ENCODE peak calls at places on chromosomes 5 and 9, in four cellular contexts. G, T, Y and I are unnamed samples.

GRCh38 chr9:127837346-127837745 is 17.1 kb downstream of the ENG start:
- DNase-seq in Y (no peak), T (no peak), G (no peak), I (no peak)

GRCh38 chr5:40386293-40386692 is 293.4 kb upstream of the PTGER4 start:
- DNase-seq in G (no peak), T (no peak), Y (no peak), I (no peak)

GRCh38 chr5:34685485-34686197 is 29.5 kb downstream of the RAI14 start:
- DNase-seq in G (no peak), T (no peak), Y (peak), I (peak)

GRCh38 chr9:9949368-9949767 is 663.4 kb downstream of the PTPRD start:
- DNase-seq in G (no peak), T (no peak), Y (no peak), I (no peak)

GRCh38 chr5:35598707-35599370 is 18.8 kb upstream of the SPEF2 start:
- DNase-seq in G (no peak), Y (no peak), T (no peak), I (no peak)

GRCh38 chr5:139854953-139855352 is 59.3 kb downstream of the PSD2 start:
- DNase-seq in G (peak), T (no peak), Y (no peak), I (no peak)

GRCh38 chr5:178994580-178995340 is at the start of gene GRM6:
- DNase-seq in Y (no peak), G (no peak), T (no peak), I (no peak)

GRCh38 chr9:19998153-19998552 is 209.3 kb upstream of the SLC24A2 start:
- DNase-seq in Y (peak), T (no peak), G (no peak), I (peak)

GRCh38 chr5:54985301-54986268 is at the start of gene ESM1:
- DNase-seq in Y (peak), G (no peak), T (peak), I (peak)

GRCh38 chr5:57804007-57804444 is 321.4 kb upstream of the ACTBL2 start:
- DNase-seq in Y (no peak), T (no peak), G (no peak), I (peak)

GRCh38 chr5:93452255-93452654 is 128.8 kb downstream of the NR2F1-AS1 start:
- DNase-seq in Y (peak), G (no peak), T (no peak), I (no peak)

GRCh38 chr5:80109549-80110478 is 74.7 kb downstream of the THBS4 start:
- DNase-seq in T (no peak), G (no peak), Y (no peak), I (no peak)

GRCh38 chr5:154945695-154946301 is 4.9 kb downstream of the MRPL22 start:
- DNase-seq in G (no peak), Y (peak), T (no peak), I (peak)

GRCh38 chr5:33261305-33261704 is 179.5 kb upstream of the TARS1 start:
- DNase-seq in G (no peak), T (no peak), Y (peak), I (peak)

GRCh38 chr9:116572095-116572748 is 114.9 kb upstream of the TRIM32 start:
- DNase-seq in G (peak), Y (peak), T (no peak), I (peak)

GRCh38 chr9:75812139-75812538 is 78.3 kb upstream of the PCSK5 start:
- DNase-seq in G (no peak), Y (peak), T (no peak), I (no peak)

GRCh38 chr9:85569988-85570387 is 171.8 kb downstream of the AGTPBP1 start:
- DNase-seq in Y (peak), G (no peak), T (no peak), I (peak)

DNA sequence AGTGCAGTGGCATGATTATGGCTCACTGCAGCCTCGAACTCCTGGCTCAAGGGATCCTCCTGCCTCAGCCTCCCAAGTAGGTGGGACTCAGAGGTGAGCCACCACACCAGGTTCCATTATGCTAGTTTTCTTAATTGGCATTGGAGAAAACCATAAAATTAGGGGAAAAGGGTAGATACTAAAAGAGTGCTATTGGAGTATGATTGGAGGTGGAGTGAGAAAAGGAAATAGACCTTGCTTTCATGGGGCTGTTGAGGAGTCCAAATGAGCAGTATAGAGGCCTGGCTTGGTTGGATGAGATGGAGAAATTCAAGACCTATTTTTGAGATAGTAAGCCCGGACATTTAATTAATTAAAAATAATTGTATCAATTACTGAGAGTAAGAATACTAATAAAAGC is 888 bp upstream of the BRD3OS start:
- DNase-seq in T (peak), Y (peak), G (no peak), I (no peak)
- H3K27ac ChIP-seq in T (peak), Y (no peak), G (peak), I (no peak)

DNA sequence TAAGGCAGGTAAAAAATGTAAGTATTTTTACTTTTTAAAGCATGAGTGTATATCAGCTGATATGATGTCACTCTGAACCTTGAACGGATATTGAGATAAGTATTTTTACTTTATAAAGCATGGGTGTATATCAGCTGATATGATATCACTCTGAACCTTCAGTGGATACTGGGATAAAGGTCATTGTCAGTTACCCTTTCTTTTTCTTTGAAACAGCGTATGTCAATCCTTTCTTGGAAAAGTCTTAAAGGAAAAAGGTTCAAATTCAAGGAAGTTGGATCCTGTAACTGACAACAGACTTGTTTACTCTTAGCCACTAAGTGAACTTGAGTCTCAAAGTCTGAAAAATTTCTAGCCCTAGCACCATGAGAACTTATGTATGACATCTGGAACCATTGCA is 61.7 kb upstream of the IFNK start:
- DNase-seq in Y (no peak), T (no peak), G (no peak), I (no peak)
- H3K27ac ChIP-seq in Y (no peak), T (peak), G (no peak), I (no peak)

GRCh38 chr9:125507247-125507646 is 199.8 kb downstream of the MAPKAP1 start:
- DNase-seq in G (no peak), T (no peak), Y (no peak), I (no peak)
- H3K27ac ChIP-seq in G (no peak), T (no peak), Y (no peak), I (no peak)

GRCh38 chr9:131633491-131634031 is 88.2 kb downstream of the PRRT1B start:
- DNase-seq in T (no peak), Y (no peak), G (no peak), I (peak)

GRCh38 chr9:131639771-131640437 is 94.6 kb downstream of the PRRT1B start:
- DNase-seq in Y (no peak), G (no peak), T (no peak), I (no peak)

GRCh38 chr9:131635912-131636311 is 90.6 kb downstream of the PRRT1B start:
- DNase-seq in G (no peak), Y (no peak), T (no peak), I (no peak)

GRCh38 chr9:131635285-131635684 is 90.0 kb downstream of the PRRT1B start:
- DNase-seq in Y (peak), T (peak), G (peak), I (peak)

DNA sequence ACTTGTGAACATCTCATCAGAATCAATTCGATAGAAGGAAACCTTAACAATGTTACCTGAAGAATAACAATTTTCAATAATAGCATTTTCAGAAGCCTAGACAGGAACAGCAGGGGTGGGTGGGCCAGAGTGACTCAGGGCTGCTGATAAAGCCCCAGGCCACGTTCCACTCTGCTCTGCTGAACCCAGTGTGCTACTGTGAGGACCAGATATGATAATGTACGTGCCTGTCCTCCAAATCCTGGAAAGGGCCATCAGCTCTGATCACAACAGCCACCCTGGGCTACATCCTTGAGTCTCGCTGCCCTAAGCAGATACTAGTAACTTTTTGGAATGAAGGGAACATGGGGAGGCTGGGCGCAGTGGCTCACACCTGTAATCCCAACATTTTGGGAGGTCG is 91.3 kb downstream of the PRRT1B start:
- DNase-seq in T (no peak), Y (peak), G (no peak), I (no peak)
- H3K27ac ChIP-seq in T (peak), Y (peak), G (peak), I (no peak)

GRCh38 chr5:39370555-39371366 is 6.5 kb upstream of the C9 start:
- DNase-seq in G (no peak), Y (no peak), T (no peak), I (no peak)
- H3K27ac ChIP-seq in G (no peak), Y (no peak), T (no peak), I (no peak)

DNA sequence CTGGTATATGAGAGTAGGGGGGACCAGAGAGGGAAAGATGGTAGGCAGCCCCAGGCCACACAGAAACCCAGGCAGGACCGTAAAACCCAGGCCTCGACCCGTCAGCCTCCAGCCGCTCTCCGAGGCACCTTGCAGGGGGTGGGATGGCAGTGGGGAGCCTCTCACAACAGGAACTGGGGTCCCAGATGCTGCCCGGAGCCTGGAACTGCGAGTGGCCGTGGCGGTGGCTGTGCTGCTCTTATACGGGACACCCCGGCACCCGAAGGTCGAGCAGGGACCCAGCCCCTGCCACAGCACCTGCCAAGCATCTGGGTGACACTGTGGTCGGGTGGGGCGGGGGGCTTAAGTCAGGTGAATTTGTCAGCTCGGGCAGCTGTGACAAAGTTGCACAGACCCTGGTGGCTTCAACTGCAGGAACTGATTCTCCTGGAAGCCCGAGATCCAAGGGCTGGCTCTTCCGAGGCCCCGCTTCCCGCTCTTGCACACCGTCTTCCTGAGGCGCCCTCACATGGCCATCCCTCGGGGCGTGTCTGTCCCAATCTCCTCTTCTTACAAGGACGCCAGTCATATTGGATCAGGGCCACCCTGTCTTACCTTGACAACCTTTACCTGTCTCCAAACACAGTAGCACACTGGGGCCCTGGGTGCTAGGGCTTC is 47.6 kb upstream of the EGFL7 start:
- DNase-seq in T (no peak), G (no peak), Y (peak), I (peak)
- H3K27ac ChIP-seq in T (peak), G (peak), Y (peak), I (peak)

GRCh38 chr5:61734966-61735365 is 402.9 kb downstream of the ZSWIM6 start:
- DNase-seq in G (no peak), Y (no peak), T (no peak), I (no peak)

GRCh38 chr5:61735531-61735930 is 403.5 kb downstream of the ZSWIM6 start:
- DNase-seq in G (no peak), T (no peak), Y (no peak), I (no peak)

GRCh38 chr5:61734001-61734400 is 401.9 kb downstream of the ZSWIM6 start:
- DNase-seq in T (no peak), G (no peak), Y (no peak), I (no peak)

GRCh38 chr5:61735999-61736398 is 403.9 kb downstream of the ZSWIM6 start:
- DNase-seq in G (no peak), Y (no peak), T (no peak), I (no peak)

DNA sequence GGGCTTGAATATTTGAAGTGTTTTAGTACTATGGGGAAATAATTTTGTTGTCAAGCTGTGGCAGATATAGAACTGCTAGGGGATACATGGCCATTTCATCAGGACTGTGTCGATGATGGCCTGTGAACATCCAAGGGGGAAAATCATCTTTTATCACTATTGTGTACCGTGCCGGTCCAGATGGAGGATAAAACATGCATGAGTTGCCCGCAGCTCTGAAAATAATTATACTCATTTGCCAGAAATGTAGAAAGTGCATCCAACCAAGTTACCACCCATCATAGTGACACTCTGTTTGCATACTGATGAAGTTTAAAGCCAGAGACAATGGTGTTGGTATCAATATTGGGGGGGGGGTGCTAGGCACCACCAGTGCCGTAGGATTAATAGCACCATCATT is 405.9 kb downstream of the ZSWIM6 start:
- DNase-seq in Y (no peak), T (no peak), G (no peak), I (no peak)
- H3K27ac ChIP-seq in Y (no peak), T (no peak), G (no peak), I (no peak)